ENCODE peak calls at places on chromosomes 3 and 15, in five cellular contexts. One of them, this sample, is unnamed. For H3K9me3 and H3K4me1, the result is how much of the 10 kb centered on the place peaks cover.

GRCh38 chr15:25249236-25250010 is 189.4 kb downstream of the UBE3A start:
- DNase-seq in CD8-positive, alpha-beta T cell: no peak
- DNase-seq in HCT116: no peak
- DNase-seq in IMR-90: no peak
- DNase-seq in cardiac muscle cell: no peak
- DNase-seq in this sample: no peak

GRCh38 chr15:43930079-43930478 is 103.3 kb downstream of the WDR76 start:
- DNase-seq in IMR-90: peak
- DNase-seq in cardiac muscle cell: peak
- DNase-seq in CD8-positive, alpha-beta T cell: no peak
- DNase-seq in HCT116: no peak
- DNase-seq in this sample: no peak

GRCh38 chr3:194497799-194498575 is 11.2 kb upstream of the ATP13A3 start:
- DNase-seq in cardiac muscle cell: no peak
- DNase-seq in HCT116: no peak
- DNase-seq in IMR-90: no peak
- DNase-seq in CD8-positive, alpha-beta T cell: no peak
- DNase-seq in this sample: no peak

GRCh38 chr3:158649791-158650190 is 5.5 kb downstream of the GFM1 start:
- DNase-seq in HCT116: no peak
- DNase-seq in CD8-positive, alpha-beta T cell: no peak
- DNase-seq in cardiac muscle cell: no peak
- DNase-seq in IMR-90: no peak
- DNase-seq in this sample: no peak

GRCh38 chr15:58070801-58071418 is 5.4 kb upstream of the ALDH1A2 start:
- DNase-seq in HCT116: peak
- DNase-seq in cardiac muscle cell: peak
- DNase-seq in CD8-positive, alpha-beta T cell: peak
- DNase-seq in IMR-90: peak
- DNase-seq in this sample: no peak

GRCh38 chr3:16477501-16477900 is 36.0 kb downstream of the RFTN1 start:
- DNase-seq in HCT116: no peak
- DNase-seq in cardiac muscle cell: no peak
- DNase-seq in CD8-positive, alpha-beta T cell: no peak
- DNase-seq in IMR-90: peak
- DNase-seq in this sample: no peak

GRCh38 chr15:84890670-84891147 is 6.2 kb downstream of the SLC28A1 start:
- DNase-seq in cardiac muscle cell: no peak
- DNase-seq in IMR-90: no peak
- DNase-seq in CD8-positive, alpha-beta T cell: no peak
- DNase-seq in HCT116: no peak
- DNase-seq in this sample: no peak

GRCh38 chr15:27993996-27994775 is 104.9 kb downstream of the OCA2 start:
- DNase-seq in HCT116: no peak
- DNase-seq in cardiac muscle cell: no peak
- DNase-seq in CD8-positive, alpha-beta T cell: no peak
- DNase-seq in IMR-90: no peak
- DNase-seq in this sample: no peak

GRCh38 chr15:79595995-79596622 is 164.0 kb downstream of the MINAR1 start:
- DNase-seq in CD8-positive, alpha-beta T cell: no peak
- DNase-seq in IMR-90: peak
- DNase-seq in HCT116: peak
- DNase-seq in cardiac muscle cell: peak
- DNase-seq in this sample: peak

GRCh38 chr3:177426151-177426904 is 229.0 kb upstream of the TBL1XR1 start:
- DNase-seq in CD8-positive, alpha-beta T cell: no peak
- DNase-seq in HCT116: no peak
- DNase-seq in cardiac muscle cell: no peak
- DNase-seq in IMR-90: no peak
- DNase-seq in this sample: no peak

GRCh38 chr15:94877833-94878232 is 646.5 kb downstream of the MCTP2 start:
- DNase-seq in CD8-positive, alpha-beta T cell: no peak
- DNase-seq in HCT116: no peak
- DNase-seq in IMR-90: no peak
- DNase-seq in cardiac muscle cell: no peak
- DNase-seq in this sample: no peak

GRCh38 chr15:94875550-94875949 is 644.2 kb downstream of the MCTP2 start:
- DNase-seq in cardiac muscle cell: no peak
- DNase-seq in HCT116: no peak
- DNase-seq in CD8-positive, alpha-beta T cell: no peak
- DNase-seq in IMR-90: no peak
- DNase-seq in this sample: no peak
- H3K9me3 ChIP-seq in cardiac muscle cell: under half
- H3K9me3 ChIP-seq in HCT116: under half
- H3K9me3 ChIP-seq in CD8-positive, alpha-beta T cell: under half
- H3K9me3 ChIP-seq in IMR-90: under half
- H3K9me3 ChIP-seq in this sample: under half

GRCh38 chr15:64462492-64462891 is 2.1 kb downstream of the ZNF609 start:
- DNase-seq in cardiac muscle cell: no peak
- DNase-seq in HCT116: no peak
- DNase-seq in IMR-90: no peak
- DNase-seq in CD8-positive, alpha-beta T cell: no peak
- DNase-seq in this sample: no peak

GRCh38 chr15:64459382-64459781 is 996 bp upstream of the ZNF609 start:
- DNase-seq in cardiac muscle cell: no peak
- DNase-seq in HCT116: no peak
- DNase-seq in CD8-positive, alpha-beta T cell: no peak
- DNase-seq in IMR-90: no peak
- DNase-seq in this sample: no peak

GRCh38 chr15:64460206-64460736 is at the start of gene ZNF609:
- DNase-seq in HCT116: peak
- DNase-seq in CD8-positive, alpha-beta T cell: peak
- DNase-seq in IMR-90: peak
- DNase-seq in cardiac muscle cell: peak
- DNase-seq in this sample: peak

GRCh38 chr15:64461577-64462162 is 1.3 kb downstream of the ZNF609 start:
- DNase-seq in cardiac muscle cell: peak
- DNase-seq in IMR-90: peak
- DNase-seq in CD8-positive, alpha-beta T cell: peak
- DNase-seq in HCT116: no peak
- DNase-seq in this sample: peak

GRCh38 chr15:64460737-64461576 is 579 bp downstream of the ZNF609 start:
- DNase-seq in CD8-positive, alpha-beta T cell: peak
- DNase-seq in HCT116: peak
- DNase-seq in IMR-90: peak
- DNase-seq in cardiac muscle cell: peak
- DNase-seq in this sample: peak
- TF ChIP-seq CTCF in CD8-positive, alpha-beta T cell: no peak
- TF ChIP-seq CTCF in HCT116: no peak
- TF ChIP-seq CTCF in IMR-90: peak
- TF ChIP-seq CTCF in cardiac muscle cell: no peak
- TF ChIP-seq CTCF in this sample: no peak

DNA sequence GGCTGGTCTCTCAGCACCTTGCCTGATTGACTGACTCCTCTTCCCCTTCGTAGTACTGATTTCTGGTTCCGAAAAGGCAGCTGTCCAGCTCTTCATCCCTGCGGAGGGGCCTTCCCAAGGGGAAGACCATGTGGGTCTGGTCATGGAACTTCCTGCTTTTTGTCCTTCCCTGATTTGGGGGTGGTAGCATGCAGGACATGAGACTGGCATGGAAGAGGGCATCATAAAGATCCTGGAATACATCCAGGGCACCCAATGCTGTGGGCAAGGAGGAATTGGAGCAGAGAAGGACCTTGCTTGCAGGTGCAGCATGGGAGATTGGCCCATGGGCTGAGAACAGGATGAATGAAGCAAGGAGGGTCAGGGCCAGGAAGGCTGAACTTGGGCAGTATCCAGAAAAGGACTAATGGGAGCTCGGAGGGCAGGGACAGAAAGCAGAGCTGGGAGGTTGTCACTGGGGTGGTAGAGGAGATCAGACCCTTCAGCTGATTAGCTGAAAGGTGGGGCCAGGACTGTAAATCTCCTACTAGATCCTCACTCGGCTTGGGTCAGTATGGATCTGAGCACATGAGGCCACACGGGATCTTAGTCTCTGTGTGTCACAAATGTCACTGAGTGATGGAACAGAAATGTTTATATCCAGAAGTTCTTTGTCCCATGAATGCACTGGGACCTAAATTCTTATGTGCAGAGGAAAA is 59.5 kb downstream of the AMOTL2 start:
- DNase-seq in IMR-90: no peak
- DNase-seq in HCT116: no peak
- DNase-seq in CD8-positive, alpha-beta T cell: no peak
- DNase-seq in cardiac muscle cell: no peak
- DNase-seq in this sample: no peak
- H3K4me1 ChIP-seq in IMR-90: under half
- H3K4me1 ChIP-seq in HCT116: half or more
- H3K4me1 ChIP-seq in CD8-positive, alpha-beta T cell: under half
- H3K4me1 ChIP-seq in cardiac muscle cell: under half
- H3K4me1 ChIP-seq in this sample: half or more

DNA sequence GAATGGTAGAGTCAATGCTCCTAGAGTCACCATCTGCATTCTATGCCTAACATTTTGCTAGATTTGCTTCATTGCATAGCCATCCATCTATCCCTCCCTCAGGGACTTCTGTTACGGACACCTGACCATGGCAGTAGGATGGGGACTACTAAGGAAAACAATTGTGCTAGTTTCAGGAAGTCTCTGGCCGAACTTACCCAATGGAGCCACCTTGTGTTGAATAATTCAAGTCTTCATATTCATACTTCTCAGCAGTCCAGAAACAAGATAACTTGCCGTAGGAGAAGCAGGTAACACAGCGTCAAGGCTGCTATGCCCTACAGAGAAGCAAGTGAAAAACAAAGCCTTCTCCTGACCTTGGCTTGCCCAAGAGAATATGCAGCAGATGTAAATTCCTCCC is 685.3 kb downstream of the GRM7 start:
- DNase-seq in CD8-positive, alpha-beta T cell: no peak
- DNase-seq in HCT116: peak
- DNase-seq in cardiac muscle cell: peak
- DNase-seq in IMR-90: no peak
- DNase-seq in this sample: no peak
- H3K9me3 ChIP-seq in CD8-positive, alpha-beta T cell: under half
- H3K9me3 ChIP-seq in HCT116: under half
- H3K9me3 ChIP-seq in cardiac muscle cell: under half
- H3K9me3 ChIP-seq in IMR-90: under half
- H3K9me3 ChIP-seq in this sample: under half